ENCODE peak calls at places on chromosomes 7 and 10, in eight cellular contexts. One of them, this sample, is unnamed.

GRCh38 chr7:145036592-145037386 is 200.9 kb upstream of the TPK1 start:
- DNase-seq in T-helper 9 cell: peak
- DNase-seq in NCI-H345: peak
- DNase-seq in NCI-H524: peak
- DNase-seq in GM23338: peak
- DNase-seq in GDM1: peak
- DNase-seq in NCI-H2029 treated with DMSO at 0.1 percent for 48 hours: peak
- DNase-seq in NCI-H69: peak
- DNase-seq in this sample: peak

GRCh38 chr7:16129431-16130126 is 291.8 kb downstream of the CRPPA start:
- DNase-seq in T-helper 9 cell: no peak
- DNase-seq in NCI-H345: no peak
- DNase-seq in NCI-H524: peak
- DNase-seq in GM23338: no peak
- DNase-seq in GDM1: no peak
- DNase-seq in NCI-H2029 treated with DMSO at 0.1 percent for 48 hours: no peak
- DNase-seq in NCI-H69: no peak
- DNase-seq in this sample: no peak

GRCh38 chr7:101940830-101941229 is 123.4 kb downstream of the CUX1 start:
- DNase-seq in T-helper 9 cell: no peak
- DNase-seq in NCI-H345: no peak
- DNase-seq in NCI-H524: no peak
- DNase-seq in GM23338: peak
- DNase-seq in GDM1: no peak
- DNase-seq in NCI-H2029 treated with DMSO at 0.1 percent for 48 hours: no peak
- DNase-seq in NCI-H69: peak
- DNase-seq in this sample: no peak

GRCh38 chr10:92757720-92758119 is 68.0 kb downstream of the HHEX start:
- DNase-seq in T-helper 9 cell: no peak
- DNase-seq in NCI-H345: no peak
- DNase-seq in NCI-H524: no peak
- DNase-seq in GM23338: no peak
- DNase-seq in GDM1: no peak
- DNase-seq in NCI-H2029 treated with DMSO at 0.1 percent for 48 hours: no peak
- DNase-seq in NCI-H69: no peak
- DNase-seq in this sample: peak

GRCh38 chr10:103739039-103739764 is 116.2 kb downstream of the SH3PXD2A start:
- DNase-seq in T-helper 9 cell: no peak
- DNase-seq in NCI-H345: no peak
- DNase-seq in NCI-H524: no peak
- DNase-seq in GM23338: peak
- DNase-seq in GDM1: no peak
- DNase-seq in NCI-H2029 treated with DMSO at 0.1 percent for 48 hours: no peak
- DNase-seq in NCI-H69: no peak
- DNase-seq in this sample: no peak

GRCh38 chr7:152674860-152675760 is 831 bp downstream of the XRCC2 start:
- DNase-seq in T-helper 9 cell: no peak
- DNase-seq in NCI-H345: peak
- DNase-seq in NCI-H524: peak
- DNase-seq in GM23338: peak
- DNase-seq in GDM1: no peak
- DNase-seq in NCI-H2029 treated with DMSO at 0.1 percent for 48 hours: peak
- DNase-seq in NCI-H69: peak
- DNase-seq in this sample: peak

GRCh38 chr7:1712907-1713501 is 42.9 kb downstream of the ELFN1 start:
- DNase-seq in T-helper 9 cell: no peak
- DNase-seq in NCI-H345: no peak
- DNase-seq in NCI-H524: peak
- DNase-seq in GM23338: no peak
- DNase-seq in GDM1: no peak
- DNase-seq in NCI-H2029 treated with DMSO at 0.1 percent for 48 hours: no peak
- DNase-seq in NCI-H69: no peak
- DNase-seq in this sample: no peak

GRCh38 chr10:69317175-69318086 is 39.1 kb downstream of the HK1 start:
- DNase-seq in T-helper 9 cell: no peak
- DNase-seq in NCI-H345: no peak
- DNase-seq in NCI-H524: no peak
- DNase-seq in GM23338: no peak
- DNase-seq in GDM1: no peak
- DNase-seq in NCI-H2029 treated with DMSO at 0.1 percent for 48 hours: no peak
- DNase-seq in NCI-H69: no peak
- DNase-seq in this sample: peak

GRCh38 chr7:46864711-46865110 is 717.2 kb downstream of the TNS3 start:
- DNase-seq in T-helper 9 cell: no peak
- DNase-seq in NCI-H345: no peak
- DNase-seq in NCI-H524: no peak
- DNase-seq in GM23338: no peak
- DNase-seq in GDM1: no peak
- DNase-seq in NCI-H2029 treated with DMSO at 0.1 percent for 48 hours: no peak
- DNase-seq in NCI-H69: no peak
- DNase-seq in this sample: no peak

GRCh38 chr10:1243486-1244182 is 187.4 kb downstream of the WDR37 start:
- DNase-seq in T-helper 9 cell: no peak
- DNase-seq in NCI-H345: no peak
- DNase-seq in NCI-H524: no peak
- DNase-seq in GM23338: peak
- DNase-seq in GDM1: no peak
- DNase-seq in NCI-H2029 treated with DMSO at 0.1 percent for 48 hours: no peak
- DNase-seq in NCI-H69: no peak
- DNase-seq in this sample: peak

GRCh38 chr10:10811562-10811961 is 206.1 kb upstream of the CELF2 start:
- DNase-seq in T-helper 9 cell: no peak
- DNase-seq in NCI-H345: no peak
- DNase-seq in NCI-H524: no peak
- DNase-seq in GM23338: no peak
- DNase-seq in GDM1: no peak
- DNase-seq in NCI-H2029 treated with DMSO at 0.1 percent for 48 hours: no peak
- DNase-seq in NCI-H69: no peak
- DNase-seq in this sample: no peak

GRCh38 chr10:30057421-30057841 is 2.0 kb downstream of the JCAD start:
- DNase-seq in T-helper 9 cell: no peak
- DNase-seq in NCI-H345: no peak
- DNase-seq in NCI-H524: no peak
- DNase-seq in GM23338: no peak
- DNase-seq in GDM1: no peak
- DNase-seq in NCI-H2029 treated with DMSO at 0.1 percent for 48 hours: no peak
- DNase-seq in NCI-H69: no peak
- DNase-seq in this sample: no peak

GRCh38 chr10:100485841-100486495 is 23.2 kb downstream of the WNT8B start:
- DNase-seq in T-helper 9 cell: no peak
- DNase-seq in NCI-H345: no peak
- DNase-seq in NCI-H524: no peak
- DNase-seq in GM23338: peak
- DNase-seq in GDM1: no peak
- DNase-seq in NCI-H2029 treated with DMSO at 0.1 percent for 48 hours: no peak
- DNase-seq in NCI-H69: no peak
- DNase-seq in this sample: no peak

GRCh38 chr7:92485267-92485892 is 7.6 kb upstream of the ERVW-1 start:
- DNase-seq in T-helper 9 cell: no peak
- DNase-seq in NCI-H345: no peak
- DNase-seq in NCI-H524: no peak
- DNase-seq in GM23338: no peak
- DNase-seq in GDM1: no peak
- DNase-seq in NCI-H2029 treated with DMSO at 0.1 percent for 48 hours: no peak
- DNase-seq in NCI-H69: no peak
- DNase-seq in this sample: no peak

GRCh38 chr7:85815511-85815910 is 628.7 kb upstream of the SEMA3D start:
- DNase-seq in T-helper 9 cell: no peak
- DNase-seq in NCI-H345: no peak
- DNase-seq in NCI-H524: no peak
- DNase-seq in GM23338: no peak
- DNase-seq in GDM1: no peak
- DNase-seq in NCI-H2029 treated with DMSO at 0.1 percent for 48 hours: no peak
- DNase-seq in NCI-H69: peak
- DNase-seq in this sample: no peak

This sample was measured in OCI-M1.